ENCODE peak calls at places on chromosomes 7 and 10, in six cellular contexts. J is fibroblast of pulmonary artery, Z is neural crest cell, X is IMR-90, H is Calu3, P is bronchial epithelial cell. D is an unnamed sample.

GRCh38 chr7:56493196-56493595 is 377.0 kb upstream of the NUPR2 start:
- DNase-seq in J (no peak), Z (no peak), X (no peak), H (no peak), P (no peak), D (no peak)

GRCh38 chr10:30836411-30836810 is 195.3 kb downstream of the ZNF438 start:
- DNase-seq in J (no peak), Z (no peak), X (no peak), H (no peak), P (no peak), D (no peak)

GRCh38 chr10:113053881-113054280 is 103.8 kb downstream of the TCF7L2 start:
- DNase-seq in J (peak), Z (no peak), X (no peak), H (no peak), P (peak), D (no peak)

GRCh38 chr10:124156524-124157225 is 63.3 kb upstream of the CHST15 start:
- DNase-seq in J (no peak), Z (no peak), X (no peak), H (peak), P (no peak), D (no peak)

GRCh38 chr7:38669965-38670520 is 38.9 kb upstream of the AMPH start:
- DNase-seq in J (no peak), Z (no peak), X (no peak), H (no peak), P (no peak), D (no peak)

GRCh38 chr10:99370993-99371392 is 41.8 kb downstream of the CNNM1 start:
- DNase-seq in J (peak), Z (peak), X (peak), H (peak), P (peak), D (no peak)

GRCh38 chr7:21941570-21942224 is 4.0 kb downstream of the CDCA7L start:
- DNase-seq in J (peak), Z (no peak), X (peak), H (no peak), P (peak), D (no peak)

GRCh38 chr10:49361735-49362568 is 33.9 kb downstream of the DRGX start:
- DNase-seq in J (no peak), Z (no peak), X (no peak), H (no peak), P (no peak), D (no peak)

GRCh38 chr10:104090597-104090996 is 4.9 kb upstream of the COL17A1 start:
- DNase-seq in J (peak), Z (no peak), X (peak), H (no peak), P (peak), D (no peak)

DNA sequence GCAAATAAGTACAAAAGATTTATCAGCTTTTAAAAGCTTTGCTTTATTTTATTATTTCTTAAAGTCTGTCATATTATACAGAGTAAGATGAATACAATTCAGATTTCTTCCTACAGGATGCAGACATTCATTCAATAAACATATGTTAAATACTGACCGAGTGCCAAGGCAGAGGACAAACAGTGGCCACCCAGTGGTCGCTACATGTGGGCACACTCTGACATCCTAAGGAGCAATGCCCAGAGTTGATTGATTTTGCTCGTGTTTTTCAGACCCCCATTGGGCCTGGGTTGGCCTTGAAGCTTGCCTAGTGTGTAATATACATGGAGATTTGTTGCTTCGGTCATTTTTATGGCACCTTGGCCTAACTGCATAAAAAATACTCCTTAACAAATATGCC is 201.2 kb downstream of the CCDC3 start:
- DNase-seq in J (no peak), Z (no peak), X (no peak), H (no peak), P (no peak), D (no peak)
- TF ChIP-seq CTCF in J (no peak), Z (no peak), X (no peak), H (no peak), P (no peak), D (peak)

GRCh38 chr7:3762146-3762831 is 461.2 kb downstream of the SDK1 start:
- DNase-seq in J (no peak), Z (no peak), X (no peak), H (no peak), P (no peak), D (no peak)
- TF ChIP-seq CTCF in J (no peak), Z (no peak), X (no peak), H (no peak), P (no peak), D (no peak)

DNA sequence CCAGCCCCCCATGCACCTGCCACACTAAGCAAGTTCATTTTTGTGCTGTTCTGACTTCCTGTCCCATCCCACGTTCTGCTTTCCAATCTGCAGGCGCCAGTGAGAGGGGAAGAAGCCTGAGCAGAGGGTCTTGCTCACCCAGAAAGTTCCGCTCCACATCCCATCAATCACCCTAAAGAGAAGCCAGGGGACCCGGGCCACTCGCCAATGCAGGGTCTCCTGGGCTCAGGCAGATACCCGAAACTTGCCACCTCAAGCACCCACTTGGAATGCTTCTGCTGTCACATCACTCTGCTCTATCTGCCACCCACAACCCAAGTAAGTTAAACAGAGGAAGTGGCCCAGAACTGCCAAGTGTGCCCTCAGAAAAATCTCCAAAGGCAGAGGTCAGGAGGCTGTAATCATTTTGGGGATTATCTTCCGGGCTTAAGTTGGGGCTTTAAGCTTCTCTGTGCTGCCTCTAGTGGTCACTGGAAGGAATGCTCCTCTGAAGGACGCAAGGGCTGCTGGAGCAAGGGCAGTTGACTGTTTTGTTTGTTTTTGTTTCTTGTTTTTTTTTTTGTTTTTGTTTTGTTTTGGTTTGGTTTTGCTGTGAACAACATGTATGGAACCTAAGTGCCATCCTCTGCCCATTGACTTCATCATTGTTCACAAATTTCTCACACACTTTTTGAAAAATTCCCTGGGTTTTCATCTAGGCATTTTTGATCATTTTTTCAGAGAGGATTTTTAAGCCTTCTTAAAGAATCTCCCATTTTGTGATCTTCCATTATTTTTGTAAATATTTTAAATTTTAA is 25.5 kb downstream of the PRR15 start:
- DNase-seq in J (peak), Z (peak), X (peak), H (peak), P (peak), D (no peak)
- TF ChIP-seq CTCF in J (peak), Z (peak), X (peak), H (peak), P (peak), D (peak)

DNA sequence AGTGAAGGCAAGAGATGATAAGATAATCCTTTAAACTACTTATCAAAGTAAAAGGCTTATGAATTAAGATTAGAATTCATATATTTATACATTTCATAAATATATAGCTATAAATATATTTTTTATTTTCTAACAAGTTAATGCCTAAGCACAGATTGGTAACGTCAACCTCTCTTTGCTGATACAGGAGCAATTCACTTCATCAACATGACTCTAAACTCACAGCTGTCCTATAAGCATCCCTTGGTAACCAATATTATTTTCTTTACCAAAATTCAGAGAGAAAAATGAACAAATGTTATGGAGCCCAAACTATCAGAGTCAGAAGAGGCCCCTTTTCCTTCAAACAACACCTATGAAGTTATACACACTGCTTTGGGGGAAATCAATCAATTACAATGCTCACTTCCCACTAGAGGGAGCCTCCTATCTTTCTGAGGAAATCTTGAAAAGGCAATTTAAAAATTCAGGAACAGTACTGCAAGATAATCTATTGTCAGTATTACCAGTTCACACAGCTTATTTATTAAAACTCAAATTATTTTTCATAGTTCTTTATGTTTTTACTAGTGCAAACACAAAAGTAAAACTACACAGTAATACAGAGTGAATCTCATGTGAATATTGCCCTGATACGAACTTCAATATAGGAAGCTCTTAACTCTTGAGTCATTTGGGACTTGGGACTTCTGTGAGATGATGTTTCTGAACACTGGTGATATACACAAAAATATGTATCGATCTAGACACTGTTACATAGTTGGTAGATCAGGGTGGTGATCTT is 51.0 kb upstream of the NOBOX start:
- DNase-seq in J (peak), Z (no peak), X (no peak), H (no peak), P (peak), D (no peak)
- TF ChIP-seq CTCF in J (peak), Z (peak), X (no peak), H (peak), P (peak), D (peak)

DNA sequence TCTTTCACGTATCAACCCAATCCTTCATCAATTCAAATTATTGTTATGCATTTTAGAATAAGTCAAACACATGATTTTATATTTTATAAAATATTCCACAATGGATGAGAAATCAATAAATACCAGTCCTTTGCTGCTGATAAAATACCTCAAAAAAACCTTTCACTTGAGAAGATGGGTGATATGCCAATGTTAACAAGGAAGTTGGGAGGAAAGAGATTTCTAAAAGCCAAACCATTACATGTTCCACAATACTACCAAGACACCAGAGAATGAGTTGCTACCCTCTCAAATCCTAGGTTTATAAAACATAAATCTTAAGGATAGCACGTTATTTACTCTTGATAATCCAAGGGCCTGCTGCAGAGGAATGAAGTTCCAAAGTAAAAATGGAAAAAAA is 14.4 kb downstream of the RNF133 start:
- DNase-seq in J (no peak), Z (no peak), X (no peak), H (no peak), P (no peak), D (no peak)
- TF ChIP-seq CTCF in J (no peak), Z (no peak), X (no peak), H (no peak), P (no peak), D (no peak)

GRCh38 chr7:147432068-147432467 is 1158.5 kb upstream of the C7orf33 start:
- DNase-seq in J (peak), Z (no peak), X (peak), H (no peak), P (no peak), D (no peak)

GRCh38 chr7:147438216-147438615 is 1152.3 kb upstream of the C7orf33 start:
- DNase-seq in J (peak), Z (no peak), X (peak), H (no peak), P (no peak), D (no peak)

GRCh38 chr7:147436718-147437117 is 1153.8 kb upstream of the C7orf33 start:
- DNase-seq in J (no peak), Z (no peak), X (no peak), H (no peak), P (no peak), D (no peak)
- TF ChIP-seq CTCF in J (no peak), Z (no peak), X (no peak), H (no peak), P (no peak), D (no peak)